ENCODE peak calls at places on chromosomes 16 and 17, in nine cellular contexts. M, L, P, V, E, G, I, U and H are unnamed samples.

GRCh38 chr16:17302213-17302612 is 168.5 kb downstream of the XYLT1 start:
- DNase-seq in I (no peak), L (no peak), U (no peak), V (no peak), M (no peak), G (no peak), E (no peak), P (no peak), H (no peak)

GRCh38 chr17:32590974-32591373 is 104.2 kb downstream of the CDK5R1 start:
- DNase-seq in P (no peak), U (peak), G (no peak), M (no peak), L (no peak), E (no peak), V (no peak), I (no peak), H (no peak)

GRCh38 chr17:37813753-37814152 is 68.9 kb upstream of the HNF1B start:
- DNase-seq in P (no peak), U (no peak), I (no peak), L (no peak), M (no peak), E (no peak), G (no peak), V (no peak), H (no peak)

GRCh38 chr16:3859875-3860274 is 20.6 kb downstream of the CREBBP start:
- DNase-seq in L (no peak), G (no peak), U (no peak), M (no peak), I (no peak), E (no peak), V (no peak), P (peak), H (no peak)

GRCh38 chr17:46896991-46897390 is 26.0 kb upstream of the GOSR2 start:
- DNase-seq in V (no peak), U (no peak), G (no peak), L (no peak), I (no peak), E (no peak), M (no peak), P (no peak), H (no peak)

GRCh38 chr16:30885196-30885595 is 8.7 kb downstream of the BCL7C start:
- DNase-seq in E (no peak), L (no peak), V (no peak), M (no peak), I (no peak), U (no peak), G (no peak), P (no peak), H (no peak)

GRCh38 chr16:19781196-19781595 is 63.1 kb downstream of the IQCK start:
- DNase-seq in P (no peak), U (no peak), M (no peak), L (no peak), V (no peak), I (no peak), G (no peak), E (no peak), H (no peak)

GRCh38 chr17:38509772-38510423 is 81.6 kb downstream of the ARHGAP23 start:
- DNase-seq in E (no peak), V (peak), P (peak), M (no peak), L (no peak), I (no peak), G (no peak), U (no peak), H (no peak)

GRCh38 chr17:4329838-4330237 is 36.6 kb downstream of the UBE2G1 start:
- DNase-seq in E (peak), P (no peak), V (no peak), M (no peak), L (no peak), G (no peak), U (no peak), I (no peak), H (no peak)

GRCh38 chr17:61411944-61412859 is 12.6 kb downstream of the TBX2 start:
- DNase-seq in G (peak), V (peak), M (peak), E (peak), P (peak), L (peak), U (peak), I (peak), H (peak)

GRCh38 chr16:89246903-89247733 is 29.6 kb downstream of the ZNF778 start:
- DNase-seq in M (peak), L (peak), P (peak), G (peak), V (peak), I (no peak), U (peak), E (peak), H (peak)

DNA sequence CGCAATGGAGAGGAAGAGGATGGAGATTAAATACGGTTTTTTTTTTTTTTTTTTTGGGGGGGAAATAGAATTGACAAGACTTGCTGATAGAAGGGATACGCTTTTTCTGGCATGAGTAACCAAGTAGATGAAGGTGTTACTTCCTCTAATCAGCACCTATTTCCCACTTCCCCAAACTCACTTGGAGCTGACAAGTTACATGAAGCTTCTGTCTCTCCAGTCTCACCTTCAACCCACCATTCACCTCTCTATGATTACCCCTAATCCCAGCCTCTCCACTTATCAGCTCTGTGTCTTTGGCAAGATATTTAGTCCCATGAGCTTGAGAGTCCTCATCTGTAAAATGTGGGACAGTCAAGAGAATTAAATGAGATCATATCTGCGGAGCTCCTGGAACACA is 185.9 kb upstream of the HS3ST3A1 start:
- DNase-seq in M (no peak), L (no peak), P (no peak), V (no peak), G (no peak), U (no peak), I (no peak), E (no peak), H (no peak)
- TF ChIP-seq CTCF in M (no peak), L (no peak), P (no peak), V (no peak), G (no peak), U (no peak), I (no peak), E (no peak), H (no peak)

GRCh38 chr16:75216576-75216975 is 2.2 kb upstream of the CTRB1 start:
- DNase-seq in M (no peak), I (no peak), E (no peak), P (no peak), G (no peak), L (no peak), U (no peak), V (no peak), H (no peak)

GRCh38 chr16:75217389-75217851 is 1.4 kb upstream of the CTRB1 start:
- DNase-seq in G (no peak), U (peak), M (no peak), P (no peak), E (no peak), V (no peak), I (no peak), L (no peak), H (no peak)

GRCh38 chr16:75219838-75220237 is 1.1 kb downstream of the CTRB1 start:
- DNase-seq in U (no peak), V (no peak), L (no peak), G (no peak), I (peak), P (no peak), M (no peak), E (no peak), H (no peak)

GRCh38 chr16:75218256-75219076 is at the start of gene CTRB1:
- DNase-seq in U (peak), I (no peak), V (no peak), P (no peak), M (no peak), E (no peak), L (no peak), G (no peak), H (no peak)

DNA sequence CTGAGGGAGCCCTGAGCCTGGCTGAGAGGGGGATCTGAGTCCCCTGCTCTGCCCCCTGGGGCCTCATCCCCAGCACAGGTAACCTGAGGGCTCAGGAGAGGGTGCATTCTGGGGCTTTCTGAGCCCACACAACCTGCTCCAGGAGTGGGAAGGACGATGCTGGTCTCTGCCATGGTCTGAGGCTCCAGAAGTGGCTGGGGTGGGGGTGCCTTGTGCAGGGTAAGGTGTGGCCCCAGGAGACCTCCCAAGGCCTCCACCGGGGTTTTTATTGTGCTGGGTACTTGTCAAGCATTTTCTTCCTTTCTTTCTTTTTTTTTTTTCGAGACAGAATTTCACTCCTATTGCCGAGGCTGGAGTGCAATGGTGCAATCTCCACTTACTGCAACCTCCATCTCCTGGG is 300 bp downstream of the CTRB1 start:
- DNase-seq in I (no peak), L (no peak), G (no peak), V (no peak), E (no peak), M (no peak), P (no peak), U (no peak), H (no peak)
- TF ChIP-seq CTCF in I (no peak), L (no peak), G (no peak), V (no peak), E (no peak), M (no peak), P (no peak), U (no peak), H (no peak)

DNA sequence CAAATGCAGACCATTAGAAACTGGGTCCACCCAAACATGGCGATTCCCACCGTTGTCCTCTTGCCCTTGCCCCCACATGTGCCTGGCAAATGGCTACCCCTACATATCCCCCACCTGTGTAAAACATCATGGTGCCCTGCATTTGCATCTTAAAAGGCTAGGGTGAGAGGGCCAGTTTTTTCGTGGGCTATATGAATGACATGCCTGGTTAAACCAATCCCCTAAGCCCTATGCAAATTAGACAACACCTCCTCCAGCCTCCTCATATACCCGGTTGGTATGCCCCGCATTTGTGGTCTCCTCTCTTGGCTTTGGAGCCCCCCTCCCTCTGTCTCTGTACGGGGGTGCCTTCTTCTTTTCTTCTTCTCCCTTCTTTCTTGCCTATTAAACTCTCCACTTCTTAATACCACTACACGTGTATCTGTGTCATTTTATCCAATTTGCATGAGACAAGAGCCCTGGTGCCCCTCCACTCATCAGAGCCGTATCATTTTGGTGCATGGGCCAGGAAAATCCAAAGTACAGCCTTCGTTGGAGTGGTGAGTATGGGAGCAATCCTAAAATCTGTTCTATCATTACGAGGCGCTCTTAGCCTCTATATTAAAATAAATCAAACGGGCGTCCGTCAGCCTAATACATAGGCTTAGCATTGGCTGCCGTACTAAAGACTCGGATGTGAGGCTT is 30.1 kb downstream of the QPRT start:
- DNase-seq in I (no peak), E (no peak), P (no peak), U (no peak), L (no peak), V (no peak), G (no peak), M (no peak), H (no peak)
- TF ChIP-seq CTCF in I (no peak), E (no peak), P (no peak), U (no peak), L (no peak), V (no peak), G (no peak), M (no peak), H (no peak)

GRCh38 chr16:84940670-84941551 is 70.4 kb downstream of the ZDHHC7 start:
- DNase-seq in E (no peak), U (no peak), P (no peak), I (no peak), G (peak), M (no peak), V (no peak), L (no peak), H (no peak)
- TF ChIP-seq CTCF in E (no peak), U (no peak), P (no peak), I (no peak), G (no peak), M (no peak), V (no peak), L (no peak), H (no peak)

GRCh38 chr17:17269926-17270773 is 10.9 kb downstream of the COPS3 start:
- DNase-seq in G (no peak), L (no peak), M (no peak), P (no peak), I (peak), E (no peak), U (peak), V (no peak), H (no peak)
- TF ChIP-seq CTCF in G (no peak), L (no peak), M (no peak), P (peak), I (peak), E (peak), U (peak), V (no peak), H (peak)

GRCh38 chr16:29687755-29688154 is 8.8 kb downstream of the QPRT start:
- DNase-seq in G (no peak), E (no peak), M (no peak), V (no peak), U (no peak), P (no peak), I (no peak), L (no peak), H (no peak)

GRCh38 chr16:29686740-29687327 is 7.9 kb downstream of the QPRT start:
- DNase-seq in M (no peak), E (no peak), G (no peak), P (no peak), U (no peak), I (no peak), V (no peak), L (no peak), H (no peak)

GRCh38 chr16:29684671-29685070 is 5.7 kb downstream of the QPRT start:
- DNase-seq in G (no peak), U (no peak), E (no peak), M (no peak), L (no peak), P (no peak), V (no peak), I (no peak), H (no peak)

GRCh38 chr16:29683543-29684090 is 4.6 kb downstream of the QPRT start:
- DNase-seq in P (no peak), I (no peak), U (no peak), L (no peak), V (no peak), G (no peak), E (no peak), M (no peak), H (no peak)

GRCh38 chr16:29688172-29688571 is 9.2 kb downstream of the QPRT start:
- DNase-seq in V (peak), L (no peak), U (no peak), M (no peak), E (no peak), G (no peak), I (no peak), P (no peak), H (no peak)
- TF ChIP-seq CTCF in V (no peak), L (no peak), U (no peak), M (no peak), E (no peak), G (no peak), I (no peak), P (no peak), H (no peak)